ENCODE peak calls at places on chromosomes 7 and 10, in four cellular contexts. P is NB4, Y is neural progenitor cell, K is uterus. J is an unnamed sample.

GRCh38 chr10:108848016-108848415 is 1075.3 kb downstream of the XPNPEP1 start:
- DNase-seq in P (no peak), Y (no peak), K (no peak), J (no peak)

GRCh38 chr10:95517536-95518454 is 43.4 kb downstream of the SORBS1 start:
- DNase-seq in P (no peak), Y (no peak), K (no peak), J (no peak)

GRCh38 chr7:116097365-116098009 is 66.9 kb upstream of the TFEC start:
- DNase-seq in P (peak; percentile 74), Y (no peak), K (no peak), J (no peak)

GRCh38 chr7:145915679-145916078 is 200.9 kb upstream of the CNTNAP2 start:
- DNase-seq in P (no peak), Y (no peak), K (no peak), J (no peak)

GRCh38 chr10:3893904-3894563 is 109.0 kb upstream of the KLF6 start:
- DNase-seq in P (no peak), Y (no peak), K (no peak), J (no peak)

GRCh38 chr7:2520131-2520807 is 695 bp downstream of the LFNG start:
- DNase-seq in P (peak; percentile 62), Y (peak; percentile 61), K (no peak), J (peak; percentile 82)

GRCh38 chr7:127828843-127829502 is 177.0 kb downstream of the SND1 start:
- DNase-seq in P (peak; percentile 17), Y (no peak), K (no peak), J (no peak)

GRCh38 chr7:129163875-129164544 is 19.5 kb downstream of the TSPAN33 start:
- DNase-seq in P (peak; percentile 70), Y (peak; percentile 57), K (no peak), J (peak; percentile 67)

GRCh38 chr10:83375274-83375673 is 764.0 kb upstream of the GHITM start:
- DNase-seq in P (no peak), Y (no peak), K (no peak), J (no peak)

GRCh38 chr10:6407034-6407721 is 172.9 kb downstream of the PRKCQ start:
- DNase-seq in P (no peak), Y (no peak), K (no peak), J (no peak)

GRCh38 chr7:26440253-26440992 is 148.8 kb downstream of the SNX10 start:
- DNase-seq in P (no peak), Y (no peak), K (no peak), J (no peak)

GRCh38 chr7:116034411-116034810 is 3.8 kb upstream of the TFEC start:
- DNase-seq in P (no peak), Y (no peak), K (no peak), J (no peak)

GRCh38 chr7:10412426-10413019 is 561.1 kb upstream of the PHF14 start:
- DNase-seq in P (peak; percentile 59), Y (peak; percentile 51), K (no peak), J (no peak)

GRCh38 chr7:55005241-55005836 is 13.5 kb upstream of the EGFR start:
- DNase-seq in P (no peak), Y (no peak), K (no peak), J (peak; percentile 36)

GRCh38 chr10:77641788-77642397 is 4.3 kb upstream of the KCNMA1 start:
- DNase-seq in P (peak; percentile 76), Y (peak; percentile 87), K (peak; percentile 83), J (peak; percentile 69)

GRCh38 chr10:24915304-24915703 is 37.1 kb downstream of the PRTFDC1 start:
- DNase-seq in P (no peak), Y (no peak), K (no peak), J (no peak)

GRCh38 chr10:29409241-29410051 is 120.6 kb downstream of the LYZL1 start:
- DNase-seq in P (peak; percentile 72), Y (no peak), K (peak; percentile 68), J (peak; percentile 10)

GRCh38 chr7:158446281-158446680 is 141.3 kb downstream of the PTPRN2 start:
- DNase-seq in P (no peak), Y (no peak), K (no peak), J (peak; percentile 48)

GRCh38 chr7:18151419-18151818 is 123.8 kb upstream of the PRPS1L1 start:
- DNase-seq in P (peak; percentile 9), Y (no peak), K (no peak), J (no peak)

GRCh38 chr7:21898265-21898930 is 47.3 kb downstream of the CDCA7L start:
- DNase-seq in P (peak; percentile 69), Y (no peak), K (no peak), J (no peak)

GRCh38 chr7:128974241-128974934 is 36.7 kb downstream of the IRF5 start:
- DNase-seq in P (no peak), Y (no peak), K (no peak), J (no peak)

GRCh38 chr7:22732556-22733126 is 5.6 kb downstream of the IL6 start:
- DNase-seq in P (no peak), Y (no peak), K (no peak), J (no peak)

GRCh38 chr10:60399343-60399742 is 9.7 kb upstream of the ANK3 start:
- DNase-seq in P (no peak), Y (no peak), K (no peak), J (peak; percentile 4)

GRCh38 chr10:119265691-119266090 is 58.3 kb downstream of the GRK5 start:
- DNase-seq in P (no peak), Y (no peak), K (no peak), J (no peak)

GRCh38 chr10:102918817-102919236 is 733 bp downstream of the CNNM2 start:
- DNase-seq in P (peak; percentile 37), Y (peak; percentile 48), K (no peak), J (peak; percentile 63)

GRCh38 chr10:77251297-77252013 is 386.2 kb downstream of the KCNMA1 start:
- DNase-seq in P (peak; percentile 67), Y (peak; percentile 73), K (no peak), J (peak; percentile 38)

GRCh38 chr7:42931447-42931833 is 534 bp downstream of the PSMA2 start:
- DNase-seq in P (peak; percentile 34), Y (no peak), K (no peak), J (no peak)

GRCh38 chr10:12351447-12351846 is 2.1 kb downstream of the CAMK1D start:
- DNase-seq in P (no peak), Y (no peak), K (no peak), J (no peak)

GRCh38 chr7:129798616-129799349 is 154.0 kb downstream of the UBE2H start:
- DNase-seq in P (no peak), Y (no peak), K (no peak), J (peak; percentile 56)

GRCh38 chr10:178208-178607 is 43.0 kb downstream of the ZMYND11 start:
- DNase-seq in P (peak; percentile 52), Y (no peak), K (no peak), J (no peak)

GRCh38 chr10:61907587-61907986 is 6.1 kb downstream of the ARID5B start:
- DNase-seq in P (no peak), Y (no peak), K (no peak), J (no peak)

GRCh38 chr7:64630496-64630895 is 35.4 kb upstream of the ZNF107 start:
- DNase-seq in P (peak; percentile 47), Y (no peak), K (no peak), J (no peak)

GRCh38 chr10:122490786-122491680 is 29.7 kb downstream of the HTRA1 start:
- DNase-seq in P (no peak), Y (no peak), K (peak; percentile 54), J (no peak)

GRCh38 chr7:41059796-41060195 is 643.1 kb downstream of the INHBA start:
- DNase-seq in P (no peak), Y (no peak), K (no peak), J (no peak)

GRCh38 chr10:79930267-79930666 is 18.6 kb downstream of the SFTPD start:
- DNase-seq in P (no peak), Y (no peak), K (no peak), J (no peak)

GRCh38 chr10:87603196-87603595 is 56.5 kb upstream of the PAPSS2 start:
- DNase-seq in P (no peak), Y (no peak), K (no peak), J (no peak)

GRCh38 chr10:21494221-21495001 is 31.1 kb downstream of the SKIDA1 start:
- DNase-seq in P (peak; percentile 61), Y (peak; percentile 67), K (no peak), J (peak; percentile 77)

J was measured in H7.